ENCODE peak calls at places on chromosome 12, in five cellular contexts. J is tibial artery; F is body of pancreas; K is aorta; V is CD4-positive, CD25-positive, alpha-beta regulatory T cell. H is an unnamed sample.
A peak's percentile ranks its signal among the peaks of the same experiment; 100 is the strongest.

GRCh38 chr12:124673881-124674617 is 106.6 kb upstream of the NCOR2 start:
- DNase-seq in V (no peak), K (peak; percentile 49), J (no peak), F (no peak), H (no peak)

GRCh38 chr12:120428597-120429206 is 9.2 kb upstream of the COX6A1 start:
- DNase-seq in F (no peak), J (no peak), V (no peak), K (no peak), H (no peak)

GRCh38 chr12:38905480-38906351 is at the start of gene CPNE8:
- DNase-seq in V (peak; percentile 29), F (peak; percentile 66), K (peak; percentile 95), J (peak; percentile 89), H (peak; percentile 22)

GRCh38 chr12:93098077-93098476 is 169.0 kb upstream of the EEA1 start:
- DNase-seq in J (peak; percentile 71), F (peak; percentile 51), V (peak; percentile 54), K (peak; percentile 76), H (peak; percentile 45)

GRCh38 chr12:19192709-19193108 is 63.2 kb downstream of the PLEKHA5 start:
- DNase-seq in K (no peak), J (no peak), F (no peak), V (no peak), H (no peak)

GRCh38 chr12:85572956-85573355 is 263.3 kb downstream of the RASSF9 start:
- DNase-seq in F (no peak), J (no peak), V (no peak), K (no peak), H (no peak)

GRCh38 chr12:2958432-2959193 is 584 bp upstream of the TEAD4 start:
- DNase-seq in J (peak; percentile 37), K (peak; percentile 69), V (no peak), F (peak; percentile 78), H (no peak)

GRCh38 chr12:12081836-12082497 is 11.2 kb downstream of the BCL2L14 start:
- DNase-seq in F (no peak), K (no peak), V (no peak), J (no peak), H (no peak)

GRCh38 chr12:124633954-124634352 is 66.5 kb upstream of the NCOR2 start:
- DNase-seq in K (no peak), F (no peak), J (no peak), V (no peak), H (no peak)

DNA sequence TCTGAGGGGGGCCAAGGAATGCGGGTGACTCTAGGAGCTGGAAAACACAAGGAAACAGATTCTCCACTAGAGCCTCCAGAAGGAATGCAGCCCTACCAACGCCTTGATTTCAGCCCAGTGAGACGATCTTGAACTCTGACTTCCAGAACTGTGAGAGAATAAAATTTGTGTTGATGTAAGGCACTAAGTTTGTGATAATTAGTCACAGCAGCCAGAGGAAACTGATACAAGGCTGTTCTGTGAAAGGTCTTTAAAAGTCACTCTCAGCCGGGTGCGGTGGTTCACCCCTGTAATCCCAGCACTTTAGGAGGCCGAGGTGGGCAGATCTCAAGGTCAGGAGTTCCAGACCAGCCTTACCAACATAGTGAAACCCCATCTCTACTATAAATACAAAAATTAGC is 34.1 kb downstream of the CKAP4 start:
- DNase-seq in V (no peak), F (no peak), J (no peak), K (no peak), H (no peak)
- H3K27ac ChIP-seq in V (no peak overlapping the region), F (no peak overlapping the region), J (no peak overlapping the region), K (no peak overlapping the region), H (no peak overlapping the region)

DNA sequence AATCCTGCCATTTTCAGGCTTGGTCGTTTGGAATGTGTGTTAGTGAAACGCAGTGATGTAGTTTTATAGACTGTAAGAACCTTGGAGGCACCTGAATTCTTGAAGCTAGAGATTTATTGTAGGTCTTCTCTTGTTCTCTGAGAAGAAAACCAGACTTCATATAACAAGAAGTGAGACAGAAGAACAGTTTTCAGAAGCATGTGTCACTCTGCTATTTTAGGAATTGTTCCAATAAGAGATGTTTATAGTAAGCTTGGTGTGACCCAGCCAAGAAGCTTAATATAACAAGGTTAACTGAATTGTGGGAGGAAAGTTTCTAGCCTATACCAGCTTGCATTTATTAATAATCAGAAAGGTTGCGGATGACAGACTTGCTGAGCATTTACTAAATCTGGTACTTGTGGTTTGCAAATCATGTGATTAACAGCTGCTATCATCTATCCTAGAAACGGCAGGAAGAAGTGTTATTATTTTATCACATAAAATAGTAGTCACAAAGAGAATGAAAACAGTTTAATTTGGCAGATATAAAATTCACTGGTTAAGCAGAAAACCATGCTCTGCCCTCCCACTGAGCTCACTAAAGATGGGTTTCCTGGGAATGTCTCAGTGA is 49.2 kb upstream of the BCAT1 start:
- DNase-seq in F (no peak), K (no peak), V (peak; percentile 12), J (no peak), H (peak; percentile 6)
- H3K4me3 ChIP-seq in F (no peak overlapping the region), K (no peak overlapping the region), V (peak overlapping the region; percentile 2), J (no peak overlapping the region), H (no peak overlapping the region)

GRCh38 chr12:7092229-7092985 is at the start of gene C1R:
- DNase-seq in V (peak; percentile 64), F (peak; percentile 77), K (peak; percentile 89), J (peak; percentile 89), H (peak; percentile 61)
- H3K27ac ChIP-seq in V (peak within 1 kb of the TSS; percentile 39), F (peak within 1 kb of the TSS; percentile 70), K (peak within 1 kb of the TSS; percentile 65), J (peak within 1 kb of the TSS; percentile 78), H (no peak within 1 kb of the TSS)

GRCh38 chr12:27412047-27412446 is 34.5 kb upstream of the SMCO2 start:
- DNase-seq in K (no peak), J (no peak), V (no peak), F (no peak), H (no peak)
- H3K4me3 ChIP-seq in K (no peak overlapping the region), J (no peak overlapping the region), V (no peak overlapping the region), F (no peak overlapping the region), H (no peak overlapping the region)

GRCh38 chr12:23221926-23222325 is 597.0 kb downstream of the ETNK1 start:
- DNase-seq in K (no peak), J (no peak), F (no peak), V (no peak), H (no peak)

GRCh38 chr12:23217716-23218115 is 592.7 kb downstream of the ETNK1 start:
- DNase-seq in K (no peak), F (no peak), J (no peak), V (no peak), H (no peak)

GRCh38 chr12:23217158-23217557 is 592.2 kb downstream of the ETNK1 start:
- DNase-seq in V (no peak), K (no peak), J (no peak), F (no peak), H (no peak)

GRCh38 chr12:23221066-23221465 is 596.1 kb downstream of the ETNK1 start:
- DNase-seq in J (no peak), K (no peak), F (no peak), V (no peak), H (no peak)

GRCh38 chr12:23222801-23223200 is 597.8 kb downstream of the ETNK1 start:
- DNase-seq in J (no peak), F (no peak), K (no peak), V (no peak), H (no peak)
- H3K27ac ChIP-seq in J (no peak overlapping the region), F (no peak overlapping the region), K (no peak overlapping the region), V (no peak overlapping the region), H (no peak overlapping the region)

GRCh38 chr12:43312991-43313505 is 239.0 kb downstream of the ADAMTS20 start:
- DNase-seq in K (no peak), V (no peak), F (no peak), J (no peak), H (no peak)

GRCh38 chr12:43317156-43317555 is 234.8 kb downstream of the ADAMTS20 start:
- DNase-seq in J (no peak), F (no peak), K (no peak), V (no peak), H (no peak)

GRCh38 chr12:43315961-43316360 is 236.0 kb downstream of the ADAMTS20 start:
- DNase-seq in F (no peak), J (no peak), K (no peak), V (no peak), H (no peak)

GRCh38 chr12:43316506-43316905 is 235.5 kb downstream of the ADAMTS20 start:
- DNase-seq in K (no peak), V (no peak), J (no peak), F (no peak), H (no peak)

DNA sequence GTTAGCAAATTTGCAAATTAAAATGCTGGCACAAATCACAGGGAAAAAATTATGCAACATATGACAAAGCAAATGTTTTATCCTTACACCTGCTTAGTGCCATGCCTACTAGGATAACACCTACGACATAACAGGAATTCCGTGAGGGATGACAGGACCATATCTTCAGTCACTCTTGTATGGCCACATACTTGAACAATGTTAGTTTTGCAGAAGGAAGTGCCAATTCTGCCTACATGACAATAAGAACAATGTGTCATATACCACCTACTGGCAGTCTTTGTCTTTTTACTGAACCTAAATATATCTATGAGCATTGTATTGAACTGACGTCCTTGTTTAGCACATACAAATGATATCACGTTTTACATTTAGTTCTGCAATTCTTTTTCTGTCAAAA is 234.0 kb downstream of the ADAMTS20 start:
- DNase-seq in F (no peak), V (no peak), J (no peak), K (no peak), H (no peak)
- H3K4me3 ChIP-seq in F (no peak overlapping the region), V (no peak overlapping the region), J (no peak overlapping the region), K (no peak overlapping the region), H (no peak overlapping the region)

GRCh38 chr12:98635657-98636323 is 8.8 kb downstream of the IKBIP start:
- DNase-seq in V (no peak), F (no peak), J (no peak), K (no peak), H (no peak)

GRCh38 chr12:98639526-98639925 is 5.1 kb downstream of the IKBIP start:
- DNase-seq in K (no peak), J (no peak), F (no peak), V (no peak), H (no peak)

GRCh38 chr12:98638009-98638408 is 6.6 kb downstream of the IKBIP start:
- DNase-seq in F (no peak), V (no peak), J (no peak), K (no peak), H (no peak)

DNA sequence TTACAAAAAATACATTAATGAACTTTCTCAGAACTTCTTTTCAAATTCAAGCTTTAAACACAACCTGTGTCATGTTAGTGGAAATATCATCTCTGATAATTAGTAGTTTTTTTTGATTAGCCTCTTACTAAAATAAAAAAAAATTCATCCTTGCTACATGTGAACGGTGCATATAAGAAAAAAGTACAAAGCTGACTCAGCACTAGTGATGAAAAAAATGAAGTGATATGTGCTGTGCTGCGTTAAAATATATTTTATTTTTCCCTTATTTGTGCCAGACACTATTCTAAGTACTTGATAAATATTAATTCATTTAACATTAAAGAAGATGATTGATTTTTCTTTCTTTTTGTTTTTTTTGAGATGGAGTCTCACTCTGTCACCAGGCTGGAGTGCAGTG is 7.5 kb downstream of the IKBIP start:
- DNase-seq in J (no peak), F (no peak), K (no peak), V (no peak), H (no peak)
- H3K27ac ChIP-seq in J (no peak overlapping the region), F (no peak overlapping the region), K (no peak overlapping the region), V (no peak overlapping the region), H (no peak overlapping the region)

DNA sequence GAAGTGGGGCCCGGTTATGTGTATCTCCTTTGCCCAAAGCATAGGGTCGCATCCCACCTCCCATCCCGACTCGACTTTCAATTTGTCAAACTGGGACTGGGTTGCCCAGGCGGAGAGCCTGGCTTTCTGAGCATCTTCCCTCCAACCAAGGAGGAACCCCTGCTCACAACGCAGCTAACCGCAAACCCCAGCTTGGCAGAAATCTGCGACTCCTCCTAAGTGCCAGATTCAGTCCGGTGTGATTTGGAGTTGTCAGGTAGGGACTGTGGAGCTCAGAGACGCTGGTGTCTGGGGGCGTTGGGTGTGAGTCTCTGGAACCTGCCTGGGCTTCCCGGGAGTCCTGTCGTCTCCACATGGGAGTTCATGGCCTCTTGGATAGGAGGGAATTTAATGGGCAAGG is 1126.7 kb downstream of the AACS start:
- DNase-seq in K (no peak), F (no peak), J (no peak), V (no peak), H (no peak)
- H3K4me3 ChIP-seq in K (no peak overlapping the region), F (peak overlapping the region; percentile 23), J (no peak overlapping the region), V (no peak overlapping the region), H (no peak overlapping the region)